ENCODE peak calls at places on chromosomes 7 and 10, in five cellular contexts. N, B, O, H and Z are unnamed samples.

GRCh38 chr10:23886355-23886754 is 322.6 kb upstream of the KIAA1217 start:
- DNase-seq in N (peak; percentile 10), O (no peak), H (no peak), B (no peak), Z (no peak)

GRCh38 chr7:63040966-63041610 is 957.6 kb upstream of the ZNF722 start:
- DNase-seq in O (no peak), N (no peak), B (no peak), H (no peak), Z (no peak)

GRCh38 chr10:27558612-27559020 is 54.5 kb downstream of the RAB18 start:
- DNase-seq in N (peak; percentile 30), O (no peak), H (peak; percentile 53), B (peak; percentile 10), Z (no peak)

GRCh38 chr7:151704284-151704968 is 172.5 kb downstream of the PRKAG2 start:
- DNase-seq in B (no peak), O (no peak), N (no peak), H (no peak), Z (peak; percentile 38)

GRCh38 chr10:113226404-113226803 is 276.4 kb downstream of the TCF7L2 start:
- DNase-seq in B (no peak), O (peak; percentile 33), H (no peak), N (no peak), Z (peak; percentile 50)

GRCh38 chr10:107614939-107615665 is 450.6 kb upstream of the SORCS1 start:
- DNase-seq in B (no peak), H (no peak), O (no peak), N (peak; percentile 39), Z (no peak)

GRCh38 chr10:48206470-48207250 is 67.8 kb downstream of the FRMPD2 start:
- DNase-seq in H (no peak), N (no peak), O (no peak), B (no peak), Z (no peak)

GRCh38 chr10:70487824-70488223 is 9.3 kb downstream of the PALD1 start:
- DNase-seq in B (no peak), O (no peak), H (no peak), N (no peak), Z (no peak)

GRCh38 chr10:120423350-120424197 is 33.5 kb upstream of the PLPP4 start:
- DNase-seq in H (peak; percentile 31), N (peak; percentile 91), B (peak; percentile 15), O (peak; percentile 27), Z (no peak)

GRCh38 chr7:69205576-69205975 is 392.7 kb upstream of the AUTS2 start:
- DNase-seq in H (no peak), B (no peak), N (no peak), O (no peak), Z (no peak)

GRCh38 chr7:108643136-108643535 is 73.5 kb downstream of the DNAJB9 start:
- DNase-seq in H (no peak), N (no peak), B (no peak), O (no peak), Z (no peak)

GRCh38 chr7:519429-519973 is at the start of gene PDGFA:
- DNase-seq in O (peak; percentile 82), N (peak; percentile 20), B (no peak), H (peak; percentile 66), Z (peak; percentile 70)